ENCODE peak calls at places on chromosome 17, in five cellular contexts. L is Daoy; Y is stimulated activated naive B cell treated with anti-CD40 and anti-IgM and Interleukin-4, amounts not matched to agents 10 μg/mL and 1 μg/mL and 100 μg/mL, for 72 hours; S is DMS79; K is NCI-H1105. N is an unnamed sample.

GRCh38 chr17:78844301-78845005 is 3.8 kb upstream of the USP36 start:
- DNase-seq in S (no peak), Y (peak), L (peak), K (no peak), N (no peak)

GRCh38 chr17:60909405-60909804 is 231.8 kb downstream of the BCAS3 start:
- DNase-seq in K (no peak), L (no peak), S (no peak), Y (no peak), N (no peak)

GRCh38 chr17:6509921-6510320 is 46.4 kb downstream of the PITPNM3 start:
- DNase-seq in Y (no peak), S (no peak), K (no peak), L (no peak), N (no peak)

GRCh38 chr17:61247438-61247837 is 152.2 kb upstream of the TBX2 start:
- DNase-seq in Y (no peak), K (no peak), S (peak), L (peak), N (no peak)

GRCh38 chr17:740240-741055 is 8.1 kb downstream of the TLCD3A start:
- DNase-seq in S (no peak), K (no peak), Y (peak), L (no peak), N (no peak)

GRCh38 chr17:19583871-19584270 is 50.2 kb downstream of the SLC47A1 start:
- DNase-seq in Y (no peak), K (no peak), S (no peak), L (no peak), N (no peak)

GRCh38 chr17:73536700-73537680 is 107.3 kb downstream of the SDK2 start:
- DNase-seq in S (no peak), L (no peak), Y (no peak), K (no peak), N (no peak)

GRCh38 chr17:16936536-16937310 is 35.2 kb downstream of the TNFRSF13B start:
- DNase-seq in Y (no peak), K (no peak), L (no peak), S (no peak), N (no peak)

GRCh38 chr17:75494326-75494877 is 20.9 kb downstream of the CASKIN2 start:
- DNase-seq in L (no peak), K (no peak), Y (no peak), S (no peak), N (no peak)

GRCh38 chr17:12549499-12549901 is 116.2 kb upstream of the MYOCD start:
- DNase-seq in K (no peak), Y (no peak), S (no peak), L (peak), N (no peak)

GRCh38 chr17:12631076-12631475 is 34.6 kb upstream of the MYOCD start:
- DNase-seq in Y (no peak), S (no peak), L (peak), K (no peak), N (no peak)

N was measured in A549.